ENCODE peak calls at places on chromosomes 5 and 9, in five cellular contexts. D is MCF 10A; T is osteoblast; A is upper lobe of left lung; X is CD8-positive, alpha-beta T cell. N is an unnamed sample.

GRCh38 chr5:32595118-32595517 is 9.8 kb downstream of the SUB1 start:
- DNase-seq in A (no peak), D (no peak), X (no peak), T (no peak), N (no peak)

GRCh38 chr9:7760014-7760415 is 39.6 kb downstream of the DMAC1 start:
- DNase-seq in D (peak), A (no peak), X (no peak), T (no peak), N (no peak)

GRCh38 chr9:129387822-129388221 is 209.8 kb upstream of the IER5L start:
- DNase-seq in D (no peak), A (no peak), X (no peak), T (no peak), N (no peak)

GRCh38 chr5:691817-692529 is 1.2 kb downstream of the TPPP start:
- DNase-seq in D (no peak), A (no peak), X (no peak), T (peak), N (no peak)

GRCh38 chr5:167759411-167759821 is 532.0 kb upstream of the WWC1 start:
- DNase-seq in X (no peak), D (peak), T (no peak), A (no peak), N (no peak)

GRCh38 chr5:133635051-133635450 is 22.7 kb upstream of the FSTL4 start:
- DNase-seq in A (no peak), T (peak), X (no peak), D (peak), N (no peak)

GRCh38 chr9:90933468-90933867 is 131.8 kb downstream of the SYK start:
- DNase-seq in T (no peak), A (no peak), X (no peak), D (no peak), N (no peak)

GRCh38 chr5:1793301-1793740 is 6.3 kb downstream of the MRPL36 start:
- DNase-seq in D (no peak), X (peak), A (no peak), T (peak), N (no peak)

GRCh38 chr5:124894541-124894940 is 148.1 kb upstream of the ZNF608 start:
- DNase-seq in A (no peak), T (no peak), D (no peak), X (no peak), N (no peak)

GRCh38 chr5:104456122-104456521 is 893.5 kb upstream of the NUDT12 start:
- DNase-seq in X (no peak), T (no peak), D (no peak), A (no peak), N (no peak)

GRCh38 chr5:957730-958485 is 50.7 kb upstream of the NKD2 start:
- DNase-seq in A (peak), D (peak), X (no peak), T (no peak), N (peak)

GRCh38 chr5:38650540-38651275 is 94.3 kb upstream of the LIFR start:
- DNase-seq in T (no peak), A (no peak), D (peak), X (no peak), N (no peak)

GRCh38 chr5:45110399-45110798 is 301.7 kb downstream of the MRPS30 start:
- DNase-seq in T (no peak), A (no peak), D (no peak), X (no peak), N (no peak)

GRCh38 chr9:93060746-93061259 is 2.3 kb downstream of the SUSD3 start:
- DNase-seq in X (no peak), A (no peak), T (peak), D (peak), N (no peak)

GRCh38 chr5:154985126-154985525 is 28.4 kb upstream of the KIF4B start:
- DNase-seq in T (no peak), D (no peak), X (no peak), A (no peak), N (no peak)

GRCh38 chr5:178940569-178941360 is at the start of gene ZNF454:
- DNase-seq in D (no peak), T (peak), X (no peak), A (peak), N (no peak)

GRCh38 chr9:70551391-70551790 is 136.9 kb upstream of the KLF9 start:
- DNase-seq in X (no peak), A (no peak), D (no peak), T (no peak), N (no peak)

GRCh38 chr5:52799358-52799982 is 11.8 kb downstream of the ITGA1 start:
- DNase-seq in X (no peak), A (no peak), T (no peak), D (peak), N (no peak)

GRCh38 chr5:1840741-1841521 is 39.7 kb downstream of the NDUFS6 start:
- DNase-seq in A (peak), X (no peak), D (no peak), T (peak), N (no peak)

GRCh38 chr5:102792705-102793104 is 37.6 kb downstream of the PAM start:
- DNase-seq in D (peak), X (no peak), A (no peak), T (peak), N (no peak)
- TF ChIP-seq CTCF in D (peak), X (no peak), A (no peak), T (peak), N (no peak)

DNA sequence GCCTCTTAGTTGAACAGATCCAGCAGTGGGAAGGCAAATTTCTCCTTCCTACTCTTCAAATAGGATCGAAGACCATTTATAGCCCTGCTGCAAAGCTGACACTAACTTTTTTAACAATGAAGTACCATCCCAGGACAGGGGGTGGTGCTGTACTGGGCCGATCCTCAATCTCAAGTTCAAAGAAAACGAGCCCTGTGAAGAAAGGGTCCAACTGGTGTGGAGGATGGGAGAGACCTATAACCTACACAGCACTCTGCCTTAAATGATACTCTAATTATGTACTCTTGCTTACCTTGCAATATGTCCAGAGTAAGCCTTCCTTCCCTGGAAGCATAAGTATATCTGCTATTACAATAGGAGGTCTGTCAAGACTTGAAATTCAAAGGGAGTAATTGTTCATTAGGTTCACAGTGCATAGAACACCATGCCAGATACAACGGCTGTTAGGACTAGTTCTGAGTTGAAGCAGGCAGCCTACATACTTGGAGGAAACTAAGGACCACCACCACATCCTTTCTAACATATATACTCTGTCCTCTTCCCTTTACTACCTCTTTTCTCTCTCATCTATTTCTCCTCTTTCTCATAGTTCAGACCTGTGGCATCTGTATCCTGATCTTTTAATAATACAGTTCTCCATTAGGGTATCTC is 6.2 kb downstream of the ETF1 start:
- DNase-seq in A (no peak), D (no peak), X (no peak), T (no peak), N (no peak)
- TF ChIP-seq CTCF in A (no peak), D (peak), X (peak), T (peak), N (peak)

GRCh38 chr5:6197427-6197826 is 180.9 kb downstream of the MED10 start:
- DNase-seq in X (no peak), T (no peak), A (no peak), D (no peak), N (no peak)

GRCh38 chr5:6201626-6202025 is 176.7 kb downstream of the MED10 start:
- DNase-seq in D (no peak), A (no peak), T (no peak), X (no peak), N (no peak)

GRCh38 chr5:6202113-6202512 is 176.2 kb downstream of the MED10 start:
- DNase-seq in T (no peak), A (no peak), X (no peak), D (no peak), N (no peak)

DNA sequence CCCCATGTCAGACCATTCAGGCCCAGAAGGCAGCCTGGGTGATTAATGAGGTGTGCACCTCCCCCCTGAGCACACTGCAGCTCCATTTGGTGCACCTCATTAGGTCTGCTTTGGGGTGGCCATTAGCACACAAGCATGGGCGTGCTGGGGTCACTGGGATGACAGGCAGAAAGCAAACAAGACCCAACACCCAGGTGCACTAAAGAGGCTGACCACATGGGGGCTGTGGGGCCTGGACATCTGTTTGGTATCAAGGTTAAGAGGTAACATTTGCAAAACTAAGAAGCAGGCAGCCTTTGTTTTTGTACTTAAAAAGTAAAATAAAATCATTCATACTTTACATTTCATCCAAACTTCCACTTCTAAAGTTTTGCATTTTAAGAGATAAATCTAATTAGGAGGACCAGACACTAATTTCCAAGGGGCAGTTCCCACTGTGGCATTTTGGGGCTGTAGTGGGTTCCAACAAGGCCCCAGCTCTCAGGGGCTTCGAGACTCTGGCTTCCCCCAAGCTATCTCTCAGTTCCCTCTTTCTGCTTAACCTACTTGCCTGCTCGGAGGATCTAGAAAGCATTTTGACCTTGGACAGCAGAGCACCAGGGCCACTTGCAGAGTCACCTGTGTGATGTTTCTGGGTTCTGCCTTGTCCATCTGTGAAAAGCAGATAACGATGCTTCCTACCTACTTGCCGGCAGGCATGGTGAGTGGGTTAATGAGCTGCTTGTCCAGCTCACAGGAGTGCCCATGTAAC is 175.6 kb downstream of the MED10 start:
- DNase-seq in T (no peak), A (no peak), D (no peak), X (no peak), N (no peak)
- TF ChIP-seq CTCF in T (peak), A (no peak), D (no peak), X (no peak), N (peak)

GRCh38 chr5:172187118-172188032 is 649 bp downstream of the STK10 start:
- DNase-seq in A (peak), X (peak), T (peak), D (peak), N (no peak)
- TF ChIP-seq CTCF in A (no peak), X (no peak), T (no peak), D (no peak), N (no peak)

DNA sequence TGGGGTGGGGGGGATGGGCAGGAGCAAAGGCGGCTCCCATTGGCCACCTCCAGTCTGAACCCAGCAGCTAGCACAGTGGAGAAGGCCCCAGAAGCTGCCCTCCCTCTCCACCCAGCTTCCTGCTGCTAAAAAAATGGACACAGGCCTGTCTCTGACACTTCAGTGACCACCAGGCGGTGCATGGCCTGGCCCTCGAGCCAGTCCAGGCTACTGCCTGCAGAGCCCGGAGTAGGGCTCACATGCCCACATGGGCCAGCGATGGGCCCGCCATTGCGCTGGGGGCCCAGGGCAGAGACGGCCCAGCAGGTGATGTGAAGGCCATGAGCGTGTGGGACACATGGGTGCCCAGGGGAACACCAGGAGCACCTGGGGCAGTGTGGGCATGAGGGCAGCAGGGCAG is 52.1 kb upstream of the NOTCH1 start:
- DNase-seq in X (no peak), T (peak), A (peak), D (no peak), N (no peak)
- TF ChIP-seq CTCF in X (no peak), T (no peak), A (no peak), D (no peak), N (no peak)

GRCh38 chr5:148998174-148998797 is 64.6 kb downstream of the SH3TC2 start:
- DNase-seq in D (peak), X (peak), T (no peak), A (no peak), N (no peak)
- TF ChIP-seq CTCF in D (peak), X (peak), T (peak), A (peak), N (peak)